ENCODE peak calls at places on chromosomes 7 and 10, in seven cellular contexts. J, V, K, U, A, F and E are unnamed samples.

GRCh38 chr10:132662186-132662920 is 123.6 kb downstream of the NKX6-2 start:
- DNase-seq in K (no peak), A (no peak), V (peak; percentile 35), U (no peak), F (no peak), J (no peak), E (no peak)

GRCh38 chr10:6894405-6894804 is 314.3 kb upstream of the PRKCQ start:
- DNase-seq in V (no peak), J (no peak), K (no peak), F (no peak), A (no peak), U (no peak), E (no peak)

GRCh38 chr7:117413160-117413559 is 14.1 kb downstream of the ASZ1 start:
- DNase-seq in F (no peak), K (no peak), U (no peak), V (no peak), J (no peak), A (no peak), E (no peak)

GRCh38 chr10:49187044-49187484 is 1.1 kb downstream of the TMEM273 start:
- DNase-seq in J (no peak), A (peak; percentile 45), V (no peak), F (no peak), U (no peak), K (no peak), E (no peak)

GRCh38 chr7:44408596-44408995 is 81.9 kb downstream of the NUDCD3 start:
- DNase-seq in F (peak; percentile 18), J (no peak), V (no peak), A (no peak), U (no peak), K (no peak), E (no peak)

GRCh38 chr10:86506062-86506461 is 15.5 kb downstream of the WAPL start:
- DNase-seq in F (no peak), U (no peak), V (no peak), J (no peak), K (no peak), A (no peak), E (no peak)

GRCh38 chr10:106360870-106361269 is 803.6 kb downstream of the SORCS1 start:
- DNase-seq in V (no peak), J (no peak), A (no peak), U (no peak), K (peak; percentile 96), F (peak; percentile 72), E (no peak)

GRCh38 chr7:44309271-44310091 is 15.9 kb downstream of the CAMK2B start:
- DNase-seq in V (peak; percentile 67), U (no peak), K (peak; percentile 57), F (peak; percentile 67), A (peak; percentile 75), J (no peak), E (no peak)

GRCh38 chr7:73341877-73342276 is 13.9 kb downstream of the FKBP6 start:
- DNase-seq in V (no peak), F (peak; percentile 76), J (no peak), U (no peak), A (no peak), K (peak; percentile 88), E (no peak)

GRCh38 chr7:94639384-94639783 is 16.5 kb downstream of the SGCE start:
- DNase-seq in V (no peak), J (no peak), K (no peak), F (no peak), U (no peak), A (no peak), E (no peak)

GRCh38 chr7:2738110-2738509 is 50.1 kb downstream of the AMZ1 start:
- DNase-seq in V (no peak), U (peak; percentile 71), A (no peak), K (peak; percentile 57), J (no peak), F (no peak), E (no peak)

GRCh38 chr10:126350216-126350992 is 37.9 kb downstream of the ADAM12 start:
- DNase-seq in J (no peak), F (peak; percentile 99), U (no peak), A (no peak), K (peak; percentile 92), V (no peak), E (no peak)

GRCh38 chr10:61028861-61029361 is 84.9 kb upstream of the RHOBTB1 start:
- DNase-seq in K (peak; percentile 19), A (no peak), F (peak; percentile 5), V (no peak), J (no peak), U (no peak), E (no peak)

GRCh38 chr7:36440880-36441279 is 51.2 kb downstream of the ANLN start:
- DNase-seq in U (no peak), A (no peak), K (peak; percentile 38), F (peak; percentile 35), V (no peak), J (no peak), E (peak; percentile 3)

GRCh38 chr7:1673581-1674102 is 3.6 kb downstream of the ELFN1 start:
- DNase-seq in K (no peak), J (no peak), A (peak; percentile 41), U (peak; percentile 8), V (peak; percentile 28), F (no peak), E (no peak)

GRCh38 chr7:114141415-114141814 is 222.6 kb upstream of the PPP1R3A start:
- DNase-seq in V (no peak), F (peak; percentile 2), U (no peak), K (peak; percentile 3), A (no peak), J (no peak), E (no peak)

GRCh38 chr10:15518256-15518655 is 147.2 kb upstream of the FAM171A1 start:
- DNase-seq in U (no peak), F (peak; percentile 21), V (no peak), K (peak; percentile 30), J (no peak), A (no peak), E (no peak)

GRCh38 chr10:110615057-110615630 is 29.0 kb upstream of the RBM20 start:
- DNase-seq in V (no peak), F (peak; percentile 57), K (no peak), U (no peak), J (no peak), A (no peak), E (no peak)

GRCh38 chr7:101678713-101679112 is 49.6 kb upstream of the MYL10 start:
- DNase-seq in U (no peak), V (no peak), F (peak; percentile 84), K (peak; percentile 78), J (no peak), A (no peak), E (no peak)

GRCh38 chr7:28732037-28732869 is 225.9 kb downstream of the TRIL start:
- DNase-seq in U (no peak), K (peak; percentile 71), F (peak; percentile 61), V (no peak), A (no peak), J (no peak), E (no peak)

GRCh38 chr7:116224492-116225098 is 14.3 kb downstream of the TES start:
- DNase-seq in U (no peak), V (no peak), J (no peak), F (no peak), K (peak; percentile 65), A (no peak), E (peak; percentile 25)

GRCh38 chr10:92573798-92574544 is at the start of gene IDE:
- DNase-seq in V (peak; percentile 92), J (peak; percentile 75), U (peak; percentile 79), A (peak; percentile 95), K (peak; percentile 82), F (peak; percentile 95), E (peak; percentile 89)

GRCh38 chr7:27863866-27864265 is 123.9 kb downstream of the TAX1BP1 start:
- DNase-seq in J (no peak), A (no peak), K (peak; percentile 23), F (peak; percentile 92), U (no peak), V (no peak), E (no peak)

GRCh38 chr10:818526-819220 is 112.8 kb downstream of the LARP4B start:
- DNase-seq in U (no peak), F (no peak), A (no peak), K (no peak), V (no peak), J (no peak), E (no peak)
- H3K4me3 ChIP-seq in U (no peak overlapping the region), F (no peak overlapping the region), A (no peak overlapping the region), K (no peak overlapping the region), V (no peak overlapping the region), J (no peak overlapping the region), E (no peak overlapping the region)

GRCh38 chr7:47991741-47992311 is 12.4 kb upstream of the HUS1 start:
- DNase-seq in J (no peak), K (peak; percentile 65), F (peak; percentile 75), V (peak; percentile 93), A (peak; percentile 95), U (peak; percentile 78), E (peak; percentile 76)

GRCh38 chr7:47988496-47989386 is 9.3 kb upstream of the HUS1 start:
- DNase-seq in J (no peak), F (no peak), U (no peak), A (no peak), K (no peak), V (no peak), E (no peak)

GRCh38 chr7:47991270-47991669 is 11.9 kb upstream of the HUS1 start:
- DNase-seq in K (no peak), J (no peak), A (no peak), V (no peak), F (no peak), U (no peak), E (no peak)

GRCh38 chr7:47990592-47990991 is 11.2 kb upstream of the HUS1 start:
- DNase-seq in U (no peak), F (no peak), J (no peak), V (no peak), K (no peak), A (no peak), E (no peak)

GRCh38 chr7:47992446-47992845 is 13.0 kb upstream of the HUS1 start:
- DNase-seq in U (no peak), V (no peak), K (no peak), J (no peak), A (no peak), F (no peak), E (no peak)
- H3K4me3 ChIP-seq in U (no peak overlapping the region), V (peak overlapping the region; percentile 60), K (no peak overlapping the region), J (no peak overlapping the region), A (peak overlapping the region; percentile 57), F (no peak overlapping the region), E (peak overlapping the region; percentile 84)

GRCh38 chr10:108789911-108790310 is 1133.4 kb downstream of the XPNPEP1 start:
- DNase-seq in A (no peak), U (no peak), J (no peak), F (peak; percentile 92), K (peak; percentile 88), V (no peak), E (no peak)
- H3K4me3 ChIP-seq in A (no peak overlapping the region), U (no peak overlapping the region), J (no peak overlapping the region), F (no peak overlapping the region), K (no peak overlapping the region), V (no peak overlapping the region), E (no peak overlapping the region)

DNA sequence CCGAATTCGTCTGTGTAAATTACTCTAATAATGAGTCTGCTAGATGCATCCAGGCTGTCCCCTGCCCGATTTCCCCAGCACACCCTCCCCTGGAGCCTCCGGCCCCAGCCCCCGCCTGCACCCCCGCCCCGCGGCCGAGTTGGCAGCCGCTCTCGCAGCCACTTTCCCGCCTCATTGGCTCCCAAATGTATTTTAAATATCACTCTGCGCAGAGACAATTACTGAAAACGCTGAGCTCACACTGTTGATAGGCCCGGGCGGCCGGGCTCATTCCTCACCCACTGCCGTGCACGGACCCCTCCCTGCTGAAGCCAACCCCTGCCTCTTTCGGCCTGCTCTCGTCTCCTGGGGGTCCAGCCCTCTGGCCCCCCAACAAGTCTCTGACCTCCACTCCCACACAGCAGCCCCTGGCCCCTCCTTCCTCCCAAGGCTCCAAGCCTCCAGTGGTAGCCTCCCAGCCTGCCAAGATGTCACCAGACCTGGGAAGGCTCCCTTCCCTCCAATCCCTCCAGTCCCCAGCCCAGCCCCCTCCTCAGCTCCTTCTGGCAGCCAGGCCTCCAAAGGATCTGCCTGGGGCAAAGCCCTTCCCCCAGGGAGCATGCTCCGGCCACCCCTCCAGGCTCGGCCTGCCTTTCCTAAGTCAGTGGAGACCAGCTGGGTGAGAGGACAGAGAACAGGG is 11.0 kb downstream of the H2BK1 start:
- DNase-seq in A (no peak), K (no peak), U (no peak), J (no peak), V (no peak), F (no peak), E (no peak)
- H3K4me3 ChIP-seq in A (no peak overlapping the region), K (no peak overlapping the region), U (no peak overlapping the region), J (no peak overlapping the region), V (no peak overlapping the region), F (no peak overlapping the region), E (no peak overlapping the region)